ENCODE peak calls at places on chromosomes 16 and 17, in four cellular contexts. C is breast epithelium, H is GM12864, F is fibroblast of lung. A is an unnamed sample.

GRCh38 chr17:31580331-31581021 is 189.0 kb downstream of the RAB11FIP4 start:
- DNase-seq in C (no peak), H (no peak), F (peak), A (peak)

GRCh38 chr17:58786586-58787295 is 31.1 kb downstream of the PPM1E start:
- DNase-seq in C (no peak), H (no peak), F (peak), A (peak)

GRCh38 chr16:64356267-64356666 is 765.6 kb downstream of the CDH11 start:
- DNase-seq in C (no peak), H (no peak), F (peak), A (peak)

GRCh38 chr16:84709609-84710008 is 9.8 kb downstream of the USP10 start:
- DNase-seq in C (no peak), H (no peak), F (no peak), A (no peak)

GRCh38 chr17:47423406-47424295 is 99.9 kb downstream of the EFCAB13 start:
- DNase-seq in C (no peak), H (no peak), F (no peak), A (no peak)

GRCh38 chr17:63947711-63948330 is 15.7 kb upstream of the CD79B start:
- DNase-seq in C (no peak), H (no peak), F (no peak), A (no peak)

GRCh38 chr17:68903294-68903693 is 51.9 kb downstream of the ABCA8 start:
- DNase-seq in C (no peak), H (no peak), F (no peak), A (no peak)

GRCh38 chr16:77300232-77300631 is 101.0 kb downstream of the SYCE1L start:
- DNase-seq in C (no peak), H (no peak), F (no peak), A (no peak)

GRCh38 chr17:9162275-9162985 is 141.1 kb downstream of the NTN1 start:
- DNase-seq in C (no peak), H (no peak), F (no peak), A (no peak)

GRCh38 chr17:45171338-45172231 is 9.9 kb downstream of the HEXIM2 start:
- DNase-seq in C (peak), H (no peak), F (peak), A (peak)

GRCh38 chr17:11797803-11798202 is 199.5 kb downstream of the ZNF18 start:
- DNase-seq in C (no peak), H (no peak), F (no peak), A (no peak)

GRCh38 chr17:6701719-6702118 is 11.4 kb downstream of the SLC13A5 start:
- DNase-seq in C (no peak), H (no peak), F (no peak), A (no peak)

GRCh38 chr17:6703751-6704150 is 9.4 kb downstream of the SLC13A5 start:
- DNase-seq in C (no peak), H (no peak), F (no peak), A (no peak)

GRCh38 chr17:6702567-6703215 is 10.5 kb downstream of the SLC13A5 start:
- DNase-seq in C (no peak), H (no peak), F (no peak), A (no peak)

GRCh38 chr17:6699997-6700947 is 12.9 kb downstream of the SLC13A5 start:
- DNase-seq in C (no peak), H (no peak), F (no peak), A (no peak)

GRCh38 chr17:6700948-6701307 is 12.2 kb downstream of the SLC13A5 start:
- DNase-seq in C (no peak), H (no peak), F (no peak), A (no peak)
- H3K4me3 ChIP-seq in C (no peak), H (no peak), F (no peak), A (no peak)

DNA sequence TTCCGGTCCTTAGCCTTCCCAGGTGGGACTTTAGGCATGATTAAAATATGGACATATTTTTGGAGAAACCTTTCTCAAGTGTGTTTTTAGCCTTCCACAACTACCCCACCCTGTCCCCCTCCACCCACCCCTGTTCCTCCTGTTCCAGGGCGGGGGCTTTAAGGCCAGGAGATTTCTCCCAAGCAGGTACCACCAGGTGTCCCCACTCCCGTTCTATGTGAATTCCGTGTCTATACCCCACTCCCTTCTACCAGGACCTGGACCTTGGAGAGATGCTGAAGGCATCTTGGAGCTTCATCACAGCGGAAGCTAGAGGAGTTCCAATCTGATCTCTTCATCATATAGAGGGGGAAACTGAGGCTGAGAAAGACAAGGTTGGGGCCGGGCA is 9.7 kb downstream of the CA4 start:
- DNase-seq in C (no peak), H (no peak), F (no peak), A (no peak)
- TF ChIP-seq CTCF in C (no peak), H (no peak), F (no peak), A (no peak)

GRCh38 chr16:1794221-1794871 is 841 bp upstream of the IGFALS start:
- DNase-seq in C (no peak), H (no peak), F (no peak), A (no peak)

GRCh38 chr16:1792836-1793577 is 498 bp downstream of the IGFALS start:
- DNase-seq in C (no peak), H (no peak), F (no peak), A (no peak)

GRCh38 chr16:1793578-1794220 is at the start of gene IGFALS:
- DNase-seq in C (no peak), H (no peak), F (no peak), A (no peak)

GRCh38 chr16:1791943-1792812 is 1.3 kb downstream of the IGFALS start:
- DNase-seq in C (no peak), H (no peak), F (no peak), A (no peak)

DNA sequence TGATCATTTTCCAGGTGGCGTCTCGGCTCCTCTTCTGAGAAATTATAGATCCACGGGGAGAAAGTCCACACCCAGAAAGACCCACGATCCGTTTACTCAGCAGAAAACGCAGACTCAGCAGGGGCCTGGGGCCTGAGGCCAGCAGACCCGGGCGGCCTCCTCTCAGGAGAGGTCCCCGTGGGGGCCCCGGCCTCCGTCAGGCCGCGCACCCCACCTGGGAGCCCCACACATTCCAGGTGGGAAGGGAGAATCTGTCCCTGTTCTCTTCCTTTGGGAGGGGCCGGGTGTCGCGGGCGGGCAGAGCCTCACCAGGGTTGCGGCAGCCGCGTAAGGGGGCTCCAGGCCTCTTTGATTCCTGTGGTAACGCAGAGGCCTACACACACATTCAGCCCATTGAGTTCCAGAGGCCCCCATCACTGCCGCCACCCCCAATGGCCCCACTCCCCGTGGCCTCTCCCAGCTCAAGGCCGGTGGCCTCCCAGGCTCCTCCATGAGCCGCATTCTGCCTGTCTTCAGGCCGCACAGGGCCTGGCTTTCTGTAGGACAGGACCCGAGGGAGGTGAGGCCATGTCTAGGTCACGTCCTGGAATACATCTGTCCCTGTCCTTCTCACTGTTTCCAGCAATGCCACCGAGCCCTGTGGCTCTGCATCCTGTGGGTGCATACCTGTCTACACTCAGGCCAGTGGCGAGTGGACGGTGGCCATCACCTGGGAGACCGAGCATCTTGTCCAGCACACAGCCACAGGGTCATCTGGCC is 1.6 kb upstream of the IGFALS start:
- DNase-seq in C (no peak), H (no peak), F (no peak), A (no peak)
- H3K4me3 ChIP-seq in C (no peak), H (no peak), F (no peak), A (no peak)

GRCh38 chr16:2753523-2754020 is 1.1 kb downstream of the SRRM2 start:
- DNase-seq in C (no peak), H (no peak), F (no peak), A (no peak)

GRCh38 chr16:2749936-2750335 is 2.5 kb upstream of the SRRM2 start:
- DNase-seq in C (no peak), H (no peak), F (no peak), A (no peak)

GRCh38 chr16:2752850-2753522 is 548 bp downstream of the SRRM2 start:
- DNase-seq in C (peak), H (peak), F (peak), A (peak)

GRCh38 chr16:2751577-2752034 is 832 bp upstream of the SRRM2 start:
- DNase-seq in C (no peak), H (peak), F (no peak), A (no peak)

GRCh38 chr16:2752035-2752849 is at the start of gene SRRM2:
- DNase-seq in C (peak), H (peak), F (peak), A (peak)
- TF ChIP-seq CTCF in C (peak), H (no peak), F (no peak), A (no peak)